ENCODE peak calls at places on chromosomes 13 and 19, in six cellular contexts. One of them, this sample, is unnamed.

GRCh38 chr19:6717036-6717435 is 3.4 kb downstream of the C3 start:
- DNase-seq in mammary epithelial cell: no peak
- DNase-seq in Peyer's patch: no peak
- DNase-seq in transverse colon: no peak
- DNase-seq in AG09309: no peak
- DNase-seq in mucosa of descending colon: peak
- DNase-seq in this sample: no peak

GRCh38 chr13:84296386-84296785 is 414.1 kb upstream of the SLITRK1 start:
- DNase-seq in AG09309: no peak
- DNase-seq in Peyer's patch: no peak
- DNase-seq in mucosa of descending colon: no peak
- DNase-seq in transverse colon: no peak
- DNase-seq in mammary epithelial cell: no peak
- DNase-seq in this sample: no peak

GRCh38 chr19:36003284-36003683 is 5.3 kb downstream of the SYNE4 start:
- DNase-seq in transverse colon: no peak
- DNase-seq in Peyer's patch: no peak
- DNase-seq in mucosa of descending colon: no peak
- DNase-seq in AG09309: no peak
- DNase-seq in mammary epithelial cell: no peak
- DNase-seq in this sample: no peak

GRCh38 chr13:94251801-94252200 is 227.7 kb downstream of the DCT start:
- DNase-seq in Peyer's patch: no peak
- DNase-seq in mucosa of descending colon: no peak
- DNase-seq in transverse colon: no peak
- DNase-seq in AG09309: no peak
- DNase-seq in mammary epithelial cell: no peak
- DNase-seq in this sample: no peak

GRCh38 chr19:6590458-6591319 is at the start of gene CD70:
- DNase-seq in AG09309: no peak
- DNase-seq in transverse colon: peak
- DNase-seq in mammary epithelial cell: peak
- DNase-seq in Peyer's patch: peak
- DNase-seq in mucosa of descending colon: peak
- DNase-seq in this sample: no peak

GRCh38 chr13:19836472-19836871 is 27.0 kb downstream of the ZMYM5 start:
- DNase-seq in transverse colon: no peak
- DNase-seq in mammary epithelial cell: peak
- DNase-seq in AG09309: no peak
- DNase-seq in Peyer's patch: peak
- DNase-seq in mucosa of descending colon: no peak
- DNase-seq in this sample: no peak

GRCh38 chr19:36719687-36720556 is 32.5 kb downstream of the ZNF567 start:
- DNase-seq in transverse colon: no peak
- DNase-seq in mucosa of descending colon: no peak
- DNase-seq in AG09309: no peak
- DNase-seq in Peyer's patch: no peak
- DNase-seq in mammary epithelial cell: peak
- DNase-seq in this sample: no peak

GRCh38 chr13:110816500-110816899 is 98.4 kb downstream of the ANKRD10 start:
- DNase-seq in AG09309: no peak
- DNase-seq in mammary epithelial cell: no peak
- DNase-seq in transverse colon: no peak
- DNase-seq in mucosa of descending colon: no peak
- DNase-seq in Peyer's patch: no peak
- DNase-seq in this sample: no peak

GRCh38 chr13:99063178-99063577 is 85.3 kb upstream of the DOCK9 start:
- DNase-seq in transverse colon: no peak
- DNase-seq in AG09309: no peak
- DNase-seq in mucosa of descending colon: no peak
- DNase-seq in Peyer's patch: no peak
- DNase-seq in mammary epithelial cell: no peak
- DNase-seq in this sample: no peak

DNA sequence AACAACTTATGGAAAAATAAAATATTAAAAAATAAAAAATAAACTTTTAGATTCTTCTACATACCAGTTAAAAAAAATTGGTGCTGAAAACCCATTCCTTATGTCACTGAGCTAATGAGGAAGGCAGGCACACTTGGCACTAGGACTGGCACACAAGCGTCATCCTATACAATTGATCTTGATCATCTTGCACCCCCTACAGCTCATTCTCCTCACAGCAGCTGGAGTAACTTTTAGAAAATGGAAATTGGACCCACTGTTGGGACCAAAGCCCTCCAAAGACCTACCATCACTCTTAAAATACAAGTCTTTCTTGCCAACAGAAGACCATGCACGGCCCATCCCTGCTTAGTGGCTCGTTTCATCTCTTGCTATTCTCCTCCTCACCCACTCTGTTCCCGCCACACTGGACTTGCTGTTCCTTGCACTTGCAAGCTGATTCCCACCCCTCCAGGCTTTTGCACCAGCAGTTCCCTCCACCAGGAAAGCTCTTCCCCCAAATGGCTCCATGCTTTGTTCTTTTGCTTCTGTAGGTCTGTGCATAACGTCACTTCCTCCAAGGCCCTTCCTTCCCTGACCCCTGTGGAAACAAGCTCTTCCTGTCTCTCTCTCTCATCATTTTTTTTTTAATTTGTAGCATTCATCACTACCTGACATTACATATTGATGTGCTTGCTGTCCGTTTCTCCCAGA is 11.6 kb downstream of the CTU1 start:
- DNase-seq in transverse colon: no peak
- DNase-seq in mucosa of descending colon: no peak
- DNase-seq in mammary epithelial cell: no peak
- DNase-seq in Peyer's patch: no peak
- DNase-seq in AG09309: no peak
- DNase-seq in this sample: no peak
- TF ChIP-seq CTCF in transverse colon: no peak
- TF ChIP-seq CTCF in mucosa of descending colon: no peak
- TF ChIP-seq CTCF in mammary epithelial cell: peak
- TF ChIP-seq CTCF in Peyer's patch: no peak
- TF ChIP-seq CTCF in AG09309: no peak
- TF ChIP-seq CTCF in this sample: peak

GRCh38 chr19:23075031-23075733 is 41.6 kb upstream of the ZNF730 start:
- DNase-seq in mucosa of descending colon: peak
- DNase-seq in transverse colon: peak
- DNase-seq in AG09309: peak
- DNase-seq in Peyer's patch: peak
- DNase-seq in mammary epithelial cell: peak
- DNase-seq in this sample: no peak
- H3K4me3 ChIP-seq in mucosa of descending colon: peak
- H3K4me3 ChIP-seq in transverse colon: peak
- H3K4me3 ChIP-seq in AG09309: peak
- H3K4me3 ChIP-seq in Peyer's patch: peak
- H3K4me3 ChIP-seq in mammary epithelial cell: no peak
- H3K4me3 ChIP-seq in this sample: peak

GRCh38 chr13:60332682-60333081 is 64.3 kb upstream of the TDRD3 start:
- DNase-seq in mucosa of descending colon: no peak
- DNase-seq in mammary epithelial cell: no peak
- DNase-seq in AG09309: no peak
- DNase-seq in Peyer's patch: no peak
- DNase-seq in transverse colon: no peak
- DNase-seq in this sample: no peak

GRCh38 chr13:60334310-60334709 is 62.7 kb upstream of the TDRD3 start:
- DNase-seq in Peyer's patch: no peak
- DNase-seq in transverse colon: no peak
- DNase-seq in mammary epithelial cell: no peak
- DNase-seq in AG09309: no peak
- DNase-seq in mucosa of descending colon: no peak
- DNase-seq in this sample: no peak

GRCh38 chr13:60338754-60339153 is 58.3 kb upstream of the TDRD3 start:
- DNase-seq in Peyer's patch: no peak
- DNase-seq in transverse colon: no peak
- DNase-seq in mammary epithelial cell: no peak
- DNase-seq in AG09309: no peak
- DNase-seq in mucosa of descending colon: no peak
- DNase-seq in this sample: no peak

GRCh38 chr13:60331249-60332012 is 65.6 kb upstream of the TDRD3 start:
- DNase-seq in mammary epithelial cell: no peak
- DNase-seq in Peyer's patch: no peak
- DNase-seq in mucosa of descending colon: no peak
- DNase-seq in AG09309: no peak
- DNase-seq in transverse colon: no peak
- DNase-seq in this sample: no peak

DNA sequence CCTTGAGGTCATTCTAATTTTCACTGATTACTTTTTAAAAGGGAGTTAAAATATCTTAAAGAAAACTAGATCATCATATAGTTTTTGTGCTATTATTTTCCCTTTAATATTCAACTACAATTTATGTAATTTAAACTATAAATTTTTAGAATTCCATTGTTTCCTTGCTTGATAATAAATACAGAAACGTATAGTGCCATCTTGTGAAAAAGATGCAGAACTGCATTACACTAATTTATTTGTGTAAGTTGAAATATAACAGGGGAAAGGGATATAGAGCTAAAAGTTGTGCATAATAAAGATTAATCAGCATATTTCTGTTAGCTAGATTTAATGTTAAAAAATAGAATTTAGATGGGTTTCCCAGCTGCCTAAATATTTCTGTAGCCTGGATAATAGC is 61.5 kb upstream of the TDRD3 start:
- DNase-seq in AG09309: no peak
- DNase-seq in transverse colon: no peak
- DNase-seq in Peyer's patch: no peak
- DNase-seq in mammary epithelial cell: no peak
- DNase-seq in mucosa of descending colon: no peak
- DNase-seq in this sample: no peak
- TF ChIP-seq CTCF in AG09309: peak
- TF ChIP-seq CTCF in transverse colon: peak
- TF ChIP-seq CTCF in Peyer's patch: no peak
- TF ChIP-seq CTCF in mammary epithelial cell: peak
- TF ChIP-seq CTCF in mucosa of descending colon: no peak
- TF ChIP-seq CTCF in this sample: peak

GRCh38 chr19:53553865-53554791 is 16.2 kb downstream of the ZNF331 start:
- DNase-seq in Peyer's patch: peak
- DNase-seq in mammary epithelial cell: peak
- DNase-seq in mucosa of descending colon: peak
- DNase-seq in transverse colon: peak
- DNase-seq in AG09309: peak
- DNase-seq in this sample: no peak

GRCh38 chr19:53554804-53555203 is 16.9 kb downstream of the ZNF331 start:
- DNase-seq in mammary epithelial cell: no peak
- DNase-seq in mucosa of descending colon: no peak
- DNase-seq in AG09309: no peak
- DNase-seq in Peyer's patch: no peak
- DNase-seq in transverse colon: no peak
- DNase-seq in this sample: no peak

GRCh38 chr19:53558404-53558803 is 20.5 kb downstream of the ZNF331 start:
- DNase-seq in AG09309: no peak
- DNase-seq in mammary epithelial cell: no peak
- DNase-seq in Peyer's patch: no peak
- DNase-seq in transverse colon: no peak
- DNase-seq in mucosa of descending colon: no peak
- DNase-seq in this sample: no peak

GRCh38 chr19:53553159-53553558 is 15.2 kb downstream of the ZNF331 start:
- DNase-seq in transverse colon: no peak
- DNase-seq in mammary epithelial cell: no peak
- DNase-seq in AG09309: no peak
- DNase-seq in Peyer's patch: no peak
- DNase-seq in mucosa of descending colon: no peak
- DNase-seq in this sample: no peak

GRCh38 chr19:53555352-53555751 is 17.4 kb downstream of the ZNF331 start:
- DNase-seq in AG09309: no peak
- DNase-seq in mammary epithelial cell: no peak
- DNase-seq in mucosa of descending colon: no peak
- DNase-seq in Peyer's patch: no peak
- DNase-seq in transverse colon: no peak
- DNase-seq in this sample: no peak
- H3K4me3 ChIP-seq in AG09309: peak
- H3K4me3 ChIP-seq in mammary epithelial cell: peak
- H3K4me3 ChIP-seq in mucosa of descending colon: no peak
- H3K4me3 ChIP-seq in Peyer's patch: peak
- H3K4me3 ChIP-seq in transverse colon: no peak
- H3K4me3 ChIP-seq in this sample: peak

DNA sequence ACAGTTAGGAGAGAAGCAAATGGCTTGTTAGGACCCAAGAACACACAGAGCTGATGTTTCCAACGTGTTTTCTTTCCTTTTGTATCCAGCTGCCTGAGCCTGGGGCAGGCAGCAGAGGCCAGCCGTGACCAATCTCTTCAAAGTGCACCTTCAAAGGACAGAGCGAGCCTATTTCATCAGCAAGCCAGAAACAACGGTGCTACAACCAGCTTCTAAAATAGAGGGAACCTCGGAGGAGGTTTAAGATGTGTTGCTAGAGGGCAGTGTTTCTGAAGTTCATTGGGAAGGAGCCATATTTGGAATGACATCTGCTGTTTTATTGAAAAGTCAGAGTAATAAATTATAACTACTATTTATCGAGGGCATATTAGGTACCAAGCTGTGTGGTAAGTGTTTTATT is 56.2 kb upstream of the RFC3 start:
- DNase-seq in Peyer's patch: no peak
- DNase-seq in AG09309: no peak
- DNase-seq in mucosa of descending colon: no peak
- DNase-seq in mammary epithelial cell: peak
- DNase-seq in transverse colon: no peak
- DNase-seq in this sample: peak
- TF ChIP-seq CTCF in Peyer's patch: no peak
- TF ChIP-seq CTCF in AG09309: peak
- TF ChIP-seq CTCF in mucosa of descending colon: no peak
- TF ChIP-seq CTCF in mammary epithelial cell: no peak
- TF ChIP-seq CTCF in transverse colon: no peak
- TF ChIP-seq CTCF in this sample: peak

DNA sequence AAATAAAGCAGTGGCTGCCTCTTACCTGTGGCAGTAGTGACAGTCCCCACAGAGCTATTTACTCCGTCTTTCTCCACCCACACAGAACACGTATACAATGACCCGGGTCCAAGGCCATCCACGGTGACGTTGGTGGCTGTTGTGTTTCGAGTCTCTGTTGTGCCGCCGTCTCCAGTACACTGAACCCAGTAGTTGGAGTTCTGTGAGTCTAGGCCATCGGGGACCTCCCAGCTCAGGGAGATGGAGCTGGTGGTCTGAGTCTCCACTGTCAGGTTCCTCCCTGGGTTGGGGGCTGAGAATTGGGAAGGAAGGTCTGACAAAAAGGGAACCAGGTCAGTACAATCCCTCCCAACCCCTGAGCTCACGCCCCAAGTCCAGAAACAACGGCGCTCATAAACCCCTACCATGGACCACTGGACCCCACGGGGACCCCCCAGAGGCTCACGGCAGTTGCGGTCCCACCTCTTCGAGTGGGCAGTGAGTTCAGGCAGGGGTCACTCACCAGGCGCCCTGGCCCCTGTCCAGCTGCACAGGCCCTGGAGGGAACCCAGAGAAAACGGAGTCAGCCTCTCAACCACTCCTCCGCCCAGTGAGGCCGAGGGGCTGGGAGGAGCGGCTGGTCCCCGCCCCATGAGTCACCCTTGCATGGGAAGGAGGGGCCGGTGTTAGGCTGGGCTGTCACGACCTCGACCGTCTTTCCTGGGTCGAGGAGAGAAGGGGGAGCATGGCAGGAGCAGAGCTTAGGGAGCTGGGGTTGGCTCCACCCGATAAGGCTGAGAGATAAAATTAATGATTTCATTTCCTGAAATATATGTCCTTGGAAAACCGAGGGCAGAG is 2.4 kb downstream of the PTPRH start:
- DNase-seq in mammary epithelial cell: peak
- DNase-seq in mucosa of descending colon: peak
- DNase-seq in transverse colon: peak
- DNase-seq in Peyer's patch: peak
- DNase-seq in AG09309: peak
- DNase-seq in this sample: no peak
- H3K4me3 ChIP-seq in mammary epithelial cell: peak
- H3K4me3 ChIP-seq in mucosa of descending colon: no peak
- H3K4me3 ChIP-seq in transverse colon: no peak
- H3K4me3 ChIP-seq in Peyer's patch: peak
- H3K4me3 ChIP-seq in AG09309: peak
- H3K4me3 ChIP-seq in this sample: peak